ENCODE peak calls at places on chromosomes 11 and 22, in five cellular contexts. One of them, this sample, is unnamed.
A peak's percentile ranks its signal among the peaks of the same experiment; 100 is the strongest.

GRCh38 chr11:36513965-36514364 is 3.9 kb upstream of the TRAF6 start:
- DNase-seq in neural progenitor cell: no peak
- DNase-seq in IMR-90: no peak
- DNase-seq in GM13976: no peak
- DNase-seq in AG04449: no peak
- DNase-seq in this sample: no peak

GRCh38 chr11:120577624-120578363 is 66.2 kb downstream of the GRIK4 start:
- DNase-seq in neural progenitor cell: no peak
- DNase-seq in IMR-90: no peak
- DNase-seq in GM13976: no peak
- DNase-seq in AG04449: no peak
- DNase-seq in this sample: no peak

GRCh38 chr11:73950869-73951710 is at the start of gene DNAJB13:
- DNase-seq in neural progenitor cell: peak; percentile 85
- DNase-seq in IMR-90: peak; percentile 60
- DNase-seq in GM13976: peak; percentile 81
- DNase-seq in AG04449: no peak
- DNase-seq in this sample: no peak

GRCh38 chr11:76181371-76181770 is 24.9 kb downstream of the WNT11 start:
- DNase-seq in neural progenitor cell: no peak
- DNase-seq in IMR-90: no peak
- DNase-seq in GM13976: no peak
- DNase-seq in AG04449: no peak
- DNase-seq in this sample: no peak

GRCh38 chr11:68302256-68303054 is 9.9 kb upstream of the LRP5 start:
- DNase-seq in neural progenitor cell: no peak
- DNase-seq in IMR-90: peak; percentile 50
- DNase-seq in GM13976: no peak
- DNase-seq in AG04449: no peak
- DNase-seq in this sample: no peak

GRCh38 chr11:133040289-133040893 is 491.9 kb downstream of the OPCML start:
- DNase-seq in neural progenitor cell: no peak
- DNase-seq in IMR-90: peak; percentile 3
- DNase-seq in GM13976: no peak
- DNase-seq in AG04449: peak; percentile 41
- DNase-seq in this sample: no peak

GRCh38 chr11:2100361-2101170 is 38.6 kb downstream of the IGF2 start:
- DNase-seq in neural progenitor cell: no peak
- DNase-seq in IMR-90: no peak
- DNase-seq in GM13976: no peak
- DNase-seq in AG04449: no peak
- DNase-seq in this sample: no peak

GRCh38 chr11:77351281-77351905 is 49.9 kb upstream of the GDPD4 start:
- DNase-seq in neural progenitor cell: no peak
- DNase-seq in IMR-90: peak; percentile 23
- DNase-seq in GM13976: no peak
- DNase-seq in AG04449: no peak
- DNase-seq in this sample: no peak

GRCh38 chr11:61652135-61652534 is 28.1 kb upstream of the DAGLA start:
- DNase-seq in neural progenitor cell: no peak
- DNase-seq in IMR-90: no peak
- DNase-seq in GM13976: no peak
- DNase-seq in AG04449: no peak
- DNase-seq in this sample: no peak

GRCh38 chr11:130434521-130435223 is 6.3 kb upstream of the ADAMTS8 start:
- DNase-seq in neural progenitor cell: peak; percentile 88
- DNase-seq in IMR-90: peak; percentile 82
- DNase-seq in GM13976: peak; percentile 69
- DNase-seq in AG04449: no peak
- DNase-seq in this sample: peak; percentile 57

GRCh38 chr11:67301951-67302516 is 1.3 kb upstream of the SSH3 start:
- DNase-seq in neural progenitor cell: peak; percentile 71
- DNase-seq in IMR-90: peak; percentile 68
- DNase-seq in GM13976: no peak
- DNase-seq in AG04449: no peak
- DNase-seq in this sample: no peak

GRCh38 chr11:111283945-111284481 is 14.3 kb upstream of the POU2AF3 start:
- DNase-seq in neural progenitor cell: no peak
- DNase-seq in IMR-90: peak; percentile 51
- DNase-seq in GM13976: no peak
- DNase-seq in AG04449: no peak
- DNase-seq in this sample: no peak

GRCh38 chr22:46007848-46008261 is 30.9 kb upstream of the WNT7B start:
- DNase-seq in neural progenitor cell: no peak
- DNase-seq in IMR-90: peak; percentile 87
- DNase-seq in GM13976: no peak
- DNase-seq in AG04449: peak; percentile 38
- DNase-seq in this sample: peak; percentile 72

GRCh38 chr11:104333977-104334376 is 170.0 kb upstream of the PDGFD start:
- DNase-seq in neural progenitor cell: no peak
- DNase-seq in IMR-90: no peak
- DNase-seq in GM13976: no peak
- DNase-seq in AG04449: no peak
- DNase-seq in this sample: no peak
- TF ChIP-seq CTCF in neural progenitor cell: peak; percentile 33
- TF ChIP-seq CTCF in IMR-90: peak; percentile 17
- TF ChIP-seq CTCF in GM13976: no peak
- TF ChIP-seq CTCF in AG04449: peak; percentile 32
- TF ChIP-seq CTCF in this sample: peak; percentile 19

DNA sequence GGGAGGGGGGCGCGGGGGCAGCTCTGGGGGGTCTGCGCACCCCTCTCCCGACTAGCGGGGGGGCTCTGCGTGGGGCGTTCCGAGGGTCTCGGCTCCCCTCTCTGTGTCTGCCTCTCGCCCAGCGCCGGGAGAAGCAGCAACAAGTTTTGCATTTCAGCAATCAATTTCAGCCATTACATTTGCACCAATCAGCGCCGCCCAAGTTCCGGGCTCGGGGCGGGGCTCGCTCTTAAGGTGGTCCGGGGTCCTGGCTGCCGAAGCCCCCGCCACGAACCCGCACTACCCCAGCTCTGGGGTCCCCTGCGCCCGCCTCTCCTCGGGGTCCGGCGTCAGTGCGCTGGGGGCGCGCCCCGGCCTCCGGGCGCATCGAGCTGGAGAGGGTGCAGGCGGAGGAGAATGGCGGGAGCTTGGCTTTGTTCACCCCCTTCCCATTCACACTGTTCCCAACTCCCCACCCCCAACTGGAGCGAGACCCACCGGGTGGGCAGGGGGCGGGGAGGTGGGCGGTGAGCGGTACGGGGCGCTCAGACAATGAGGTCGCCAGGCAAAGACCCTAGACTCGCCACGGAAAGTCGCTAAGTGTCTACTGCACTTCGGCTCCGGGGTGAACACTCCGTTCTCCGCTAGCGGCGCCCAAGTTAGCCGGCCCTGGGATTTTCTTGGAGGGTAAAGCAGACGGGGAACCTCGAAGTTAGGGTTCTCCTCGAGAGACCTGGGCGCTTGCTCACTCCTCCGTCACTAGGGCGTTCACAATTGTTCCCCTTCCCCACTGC is at the start of gene MN1:
- DNase-seq in neural progenitor cell: peak; percentile 85
- DNase-seq in IMR-90: peak; percentile 35
- DNase-seq in GM13976: peak; percentile 72
- DNase-seq in AG04449: no peak
- DNase-seq in this sample: no peak
- TF ChIP-seq CTCF in neural progenitor cell: no peak
- TF ChIP-seq CTCF in IMR-90: no peak
- TF ChIP-seq CTCF in GM13976: no peak
- TF ChIP-seq CTCF in AG04449: no peak
- TF ChIP-seq CTCF in this sample: no peak

GRCh38 chr11:95477981-95478380 is 247.0 kb upstream of the SESN3 start:
- DNase-seq in neural progenitor cell: no peak
- DNase-seq in IMR-90: no peak
- DNase-seq in GM13976: no peak
- DNase-seq in AG04449: no peak
- DNase-seq in this sample: no peak
- TF ChIP-seq CTCF in neural progenitor cell: no peak
- TF ChIP-seq CTCF in IMR-90: no peak
- TF ChIP-seq CTCF in GM13976: no peak
- TF ChIP-seq CTCF in AG04449: no peak
- TF ChIP-seq CTCF in this sample: no peak

GRCh38 chr11:611001-611996 is 4.5 kb downstream of the IRF7 start:
- DNase-seq in neural progenitor cell: no peak
- DNase-seq in IMR-90: no peak
- DNase-seq in GM13976: no peak
- DNase-seq in AG04449: no peak
- DNase-seq in this sample: no peak

GRCh38 chr11:614091-614582 is 1.6 kb downstream of the IRF7 start:
- DNase-seq in neural progenitor cell: no peak
- DNase-seq in IMR-90: no peak
- DNase-seq in GM13976: no peak
- DNase-seq in AG04449: no peak
- DNase-seq in this sample: no peak

GRCh38 chr11:612961-613300 is 2.8 kb downstream of the IRF7 start:
- DNase-seq in neural progenitor cell: no peak
- DNase-seq in IMR-90: no peak
- DNase-seq in GM13976: no peak
- DNase-seq in AG04449: no peak
- DNase-seq in this sample: no peak

GRCh38 chr11:613369-613968 is 2.3 kb downstream of the IRF7 start:
- DNase-seq in neural progenitor cell: peak; percentile 92
- DNase-seq in IMR-90: no peak
- DNase-seq in GM13976: peak; percentile 83
- DNase-seq in AG04449: no peak
- DNase-seq in this sample: no peak

DNA sequence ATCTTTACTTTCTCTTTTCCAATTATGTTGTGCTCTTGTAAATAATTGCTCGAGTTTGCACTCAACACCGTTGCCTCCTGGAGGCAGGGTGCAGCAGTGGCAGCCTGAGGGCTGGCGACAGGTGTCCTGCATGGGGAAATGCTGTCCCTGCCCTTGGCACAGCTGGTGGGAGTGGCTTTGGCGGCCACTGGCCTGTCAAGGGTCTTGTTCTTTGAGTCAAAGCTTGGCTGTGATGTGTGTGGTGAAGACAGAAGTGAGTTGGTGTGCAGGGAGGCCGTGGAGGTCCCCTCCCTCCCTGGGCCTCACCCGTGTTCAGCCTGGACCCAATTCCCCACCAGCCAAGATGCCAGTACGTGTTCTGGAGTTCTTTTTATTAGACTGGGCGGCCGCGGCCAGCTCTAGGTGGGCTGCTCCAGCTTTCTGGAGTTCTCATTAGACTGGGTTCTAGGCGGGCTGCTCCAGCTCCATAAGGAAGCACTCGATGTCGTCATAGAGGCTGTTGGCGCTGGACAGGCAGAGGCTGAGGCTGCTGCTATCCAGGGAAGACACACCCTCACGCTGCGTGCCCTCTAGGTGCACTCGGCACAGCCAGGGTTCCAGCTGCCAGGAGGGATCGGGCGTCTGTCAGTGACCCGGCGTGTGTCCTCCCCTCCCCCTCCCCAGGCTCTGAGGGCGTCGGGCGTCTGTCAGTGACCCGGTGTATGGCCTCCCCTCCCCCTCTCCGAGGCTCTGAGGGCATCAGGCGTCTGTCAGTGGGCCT is 3.4 kb downstream of the IRF7 start:
- DNase-seq in neural progenitor cell: peak; percentile 48
- DNase-seq in IMR-90: peak; percentile 22
- DNase-seq in GM13976: no peak
- DNase-seq in AG04449: no peak
- DNase-seq in this sample: no peak
- TF ChIP-seq CTCF in neural progenitor cell: peak; percentile 30
- TF ChIP-seq CTCF in IMR-90: peak; percentile 17
- TF ChIP-seq CTCF in GM13976: peak; percentile 17
- TF ChIP-seq CTCF in AG04449: peak; percentile 5
- TF ChIP-seq CTCF in this sample: peak; percentile 4

DNA sequence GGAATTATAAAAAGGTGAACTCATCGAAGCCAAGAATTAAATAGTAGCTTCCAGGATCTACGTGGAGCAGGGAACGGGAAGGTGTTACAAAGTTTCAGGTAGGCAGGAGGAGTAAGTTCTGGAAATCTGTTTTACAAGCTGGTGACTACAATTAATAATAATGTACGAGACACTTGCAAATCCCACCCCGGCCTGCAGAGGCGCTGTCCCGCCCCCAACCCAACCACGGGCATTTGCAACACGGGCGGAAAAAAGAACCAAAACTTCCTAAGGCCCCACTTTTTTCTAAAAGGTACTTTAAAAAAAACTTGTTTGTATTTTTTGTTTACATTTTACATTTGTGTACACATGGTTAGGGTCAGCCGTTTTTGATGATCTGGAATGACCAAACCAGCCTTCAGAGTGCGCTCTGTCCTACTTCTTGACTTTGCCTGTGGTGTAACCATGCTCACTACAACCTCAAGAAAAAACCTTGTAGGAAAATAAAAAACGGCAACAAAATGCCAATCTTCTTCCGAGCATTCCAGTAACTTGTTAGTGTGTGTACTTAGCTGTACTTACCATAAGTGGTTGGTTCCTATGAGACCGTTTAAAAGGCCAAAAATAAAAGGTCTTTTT is 449.6 kb upstream of the B3GAT1 start:
- DNase-seq in neural progenitor cell: no peak
- DNase-seq in IMR-90: no peak
- DNase-seq in GM13976: no peak
- DNase-seq in AG04449: no peak
- DNase-seq in this sample: no peak
- TF ChIP-seq CTCF in neural progenitor cell: peak; percentile 40
- TF ChIP-seq CTCF in IMR-90: no peak
- TF ChIP-seq CTCF in GM13976: no peak
- TF ChIP-seq CTCF in AG04449: no peak
- TF ChIP-seq CTCF in this sample: no peak

GRCh38 chr11:70506986-70507385 is 108.7 kb downstream of the CTTN start:
- DNase-seq in neural progenitor cell: no peak
- DNase-seq in IMR-90: no peak
- DNase-seq in GM13976: no peak
- DNase-seq in AG04449: no peak
- DNase-seq in this sample: no peak
- TF ChIP-seq CTCF in neural progenitor cell: no peak
- TF ChIP-seq CTCF in IMR-90: no peak
- TF ChIP-seq CTCF in GM13976: no peak
- TF ChIP-seq CTCF in AG04449: no peak
- TF ChIP-seq CTCF in this sample: no peak

DNA sequence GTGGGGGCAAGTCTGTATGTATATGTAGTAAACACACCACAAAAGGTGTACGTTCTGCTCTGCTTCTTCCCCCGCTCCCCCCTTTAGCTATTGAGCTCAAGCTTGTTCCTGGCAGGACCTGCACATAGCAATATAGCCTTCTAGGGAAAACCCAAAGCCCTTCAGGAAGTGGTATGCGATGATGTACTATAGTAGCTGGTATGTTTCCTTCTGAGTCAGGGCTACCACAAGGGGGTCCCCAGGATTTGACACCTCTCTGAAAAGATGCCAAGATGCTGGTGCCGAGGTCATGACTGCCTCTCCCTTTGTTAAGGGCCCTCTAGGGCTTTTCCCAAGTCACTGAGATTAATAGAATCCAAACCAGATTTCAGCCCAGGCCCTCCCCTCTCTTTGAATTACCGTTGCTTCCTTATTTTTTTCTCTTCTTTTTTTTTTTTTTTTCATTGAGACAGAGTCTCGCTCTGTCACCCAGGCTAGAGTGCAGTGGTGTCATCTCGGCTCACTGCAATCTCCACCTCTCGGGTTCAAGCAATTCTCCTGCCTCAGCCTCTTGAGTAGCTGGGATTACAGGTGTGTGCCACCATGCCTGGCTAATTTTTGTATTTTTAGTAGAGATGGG is 268.4 kb downstream of the ETS1 start:
- DNase-seq in neural progenitor cell: no peak
- DNase-seq in IMR-90: peak; percentile 44
- DNase-seq in GM13976: peak; percentile 63
- DNase-seq in AG04449: no peak
- DNase-seq in this sample: no peak
- TF ChIP-seq CTCF in neural progenitor cell: no peak
- TF ChIP-seq CTCF in IMR-90: no peak
- TF ChIP-seq CTCF in GM13976: no peak
- TF ChIP-seq CTCF in AG04449: no peak
- TF ChIP-seq CTCF in this sample: no peak

GRCh38 chr11:64842851-64843841 is 1.3 kb downstream of the CDC42BPG start:
- DNase-seq in neural progenitor cell: peak; percentile 46
- DNase-seq in IMR-90: no peak
- DNase-seq in GM13976: no peak
- DNase-seq in AG04449: no peak
- DNase-seq in this sample: no peak
- TF ChIP-seq CTCF in neural progenitor cell: no peak
- TF ChIP-seq CTCF in IMR-90: no peak
- TF ChIP-seq CTCF in GM13976: no peak
- TF ChIP-seq CTCF in AG04449: no peak
- TF ChIP-seq CTCF in this sample: no peak

This sample was measured in AG09319.